ENCODE peak calls at places on chromosome 12, in four cellular contexts. One of them, this sample, is unnamed. For H3K4me1, the result is how much of the 10 kb centered on the place peaks cover.

GRCh38 chr12:102602549-102602948 is 122.2 kb upstream of the IGF1 start:
- DNase-seq in transverse colon: no peak
- DNase-seq in IMR-90: no peak
- DNase-seq in esophagus squamous epithelium: no peak
- DNase-seq in this sample: no peak

GRCh38 chr12:131721548-131721947 is 10.7 kb downstream of the SFSWAP start:
- DNase-seq in transverse colon: no peak
- DNase-seq in IMR-90: no peak
- DNase-seq in esophagus squamous epithelium: no peak
- DNase-seq in this sample: no peak

GRCh38 chr12:47602330-47602729 is 103.5 kb downstream of the RPAP3 start:
- DNase-seq in transverse colon: no peak
- DNase-seq in IMR-90: peak
- DNase-seq in esophagus squamous epithelium: no peak
- DNase-seq in this sample: no peak

GRCh38 chr12:11727133-11727664 is 77.7 kb downstream of the ETV6 start:
- DNase-seq in transverse colon: no peak
- DNase-seq in IMR-90: no peak
- DNase-seq in esophagus squamous epithelium: no peak
- DNase-seq in this sample: no peak

GRCh38 chr12:11695321-11695720 is 45.8 kb downstream of the ETV6 start:
- DNase-seq in transverse colon: no peak
- DNase-seq in IMR-90: peak
- DNase-seq in esophagus squamous epithelium: no peak
- DNase-seq in this sample: no peak

GRCh38 chr12:123991402-123991951 is 18.5 kb downstream of the ZNF664 start:
- DNase-seq in transverse colon: no peak
- DNase-seq in IMR-90: no peak
- DNase-seq in esophagus squamous epithelium: no peak
- DNase-seq in this sample: no peak

GRCh38 chr12:47947273-47947672 is 16.1 kb upstream of the TMEM106C start:
- DNase-seq in transverse colon: no peak
- DNase-seq in IMR-90: no peak
- DNase-seq in esophagus squamous epithelium: no peak
- DNase-seq in this sample: no peak

GRCh38 chr12:47797432-47797831 is 22.3 kb downstream of the HDAC7 start:
- DNase-seq in transverse colon: peak
- DNase-seq in IMR-90: no peak
- DNase-seq in esophagus squamous epithelium: no peak
- DNase-seq in this sample: peak

GRCh38 chr12:93419388-93420034 is 22.2 kb downstream of the UBE2N start:
- DNase-seq in transverse colon: no peak
- DNase-seq in IMR-90: peak
- DNase-seq in esophagus squamous epithelium: no peak
- DNase-seq in this sample: no peak

GRCh38 chr12:20367731-20368652 is at the start of gene PDE3A:
- DNase-seq in transverse colon: peak
- DNase-seq in IMR-90: peak
- DNase-seq in esophagus squamous epithelium: no peak
- DNase-seq in this sample: peak

GRCh38 chr12:130121246-130122005 is 40.8 kb upstream of the FZD10 start:
- DNase-seq in transverse colon: no peak
- DNase-seq in IMR-90: no peak
- DNase-seq in esophagus squamous epithelium: no peak
- DNase-seq in this sample: no peak

GRCh38 chr12:130576286-130576933 is 139.7 kb downstream of the RIMBP2 start:
- DNase-seq in transverse colon: no peak
- DNase-seq in IMR-90: no peak
- DNase-seq in esophagus squamous epithelium: no peak
- DNase-seq in this sample: no peak

GRCh38 chr12:62772556-62772955 is 162.4 kb downstream of the PPM1H start:
- DNase-seq in transverse colon: no peak
- DNase-seq in IMR-90: peak
- DNase-seq in esophagus squamous epithelium: no peak
- DNase-seq in this sample: no peak

GRCh38 chr12:69415471-69416275 is 54.5 kb upstream of the FRS2 start:
- DNase-seq in transverse colon: peak
- DNase-seq in IMR-90: peak
- DNase-seq in esophagus squamous epithelium: no peak
- DNase-seq in this sample: no peak

GRCh38 chr12:68222336-68222735 is 3.3 kb downstream of the IL26 start:
- DNase-seq in transverse colon: no peak
- DNase-seq in IMR-90: peak
- DNase-seq in esophagus squamous epithelium: no peak
- DNase-seq in this sample: no peak

GRCh38 chr12:91098942-91099341 is 12.4 kb downstream of the LUM start:
- DNase-seq in transverse colon: no peak
- DNase-seq in IMR-90: peak
- DNase-seq in esophagus squamous epithelium: no peak
- DNase-seq in this sample: no peak

GRCh38 chr12:5166976-5167375 is 123.3 kb downstream of the KCNA5 start:
- DNase-seq in transverse colon: no peak
- DNase-seq in IMR-90: peak
- DNase-seq in esophagus squamous epithelium: no peak
- DNase-seq in this sample: no peak

GRCh38 chr12:108268397-108268796 is 70.7 kb downstream of the CMKLR1 start:
- DNase-seq in transverse colon: no peak
- DNase-seq in IMR-90: no peak
- DNase-seq in esophagus squamous epithelium: no peak
- DNase-seq in this sample: no peak

GRCh38 chr12:62482769-62483168 is 16.1 kb downstream of the MON2 start:
- DNase-seq in transverse colon: no peak
- DNase-seq in IMR-90: no peak
- DNase-seq in esophagus squamous epithelium: no peak
- DNase-seq in this sample: no peak

GRCh38 chr12:91387461-91388134 is 205.0 kb upstream of the DCN start:
- DNase-seq in transverse colon: no peak
- DNase-seq in IMR-90: no peak
- DNase-seq in esophagus squamous epithelium: no peak
- DNase-seq in this sample: no peak

GRCh38 chr12:51959921-51960320 is 8.4 kb downstream of the ACVR1B start:
- DNase-seq in transverse colon: no peak
- DNase-seq in IMR-90: no peak
- DNase-seq in esophagus squamous epithelium: no peak
- DNase-seq in this sample: peak

GRCh38 chr12:19451196-19451595 is 11.9 kb downstream of the AEBP2 start:
- DNase-seq in transverse colon: no peak
- DNase-seq in IMR-90: peak
- DNase-seq in esophagus squamous epithelium: no peak
- DNase-seq in this sample: no peak

GRCh38 chr12:75641031-75641780 is 129.8 kb upstream of the KRR1 start:
- DNase-seq in transverse colon: peak
- DNase-seq in IMR-90: peak
- DNase-seq in esophagus squamous epithelium: no peak
- DNase-seq in this sample: no peak

GRCh38 chr12:28191690-28192089 is 1.4 kb downstream of the CCDC91 start:
- DNase-seq in transverse colon: peak
- DNase-seq in IMR-90: peak
- DNase-seq in esophagus squamous epithelium: no peak
- DNase-seq in this sample: no peak

GRCh38 chr12:116204169-116204568 is 73.3 kb downstream of the MED13L start:
- DNase-seq in transverse colon: no peak
- DNase-seq in IMR-90: no peak
- DNase-seq in esophagus squamous epithelium: no peak
- DNase-seq in this sample: no peak

GRCh38 chr12:30794591-30795409 is 40.0 kb upstream of the CAPRIN2 start:
- DNase-seq in transverse colon: no peak
- DNase-seq in IMR-90: peak
- DNase-seq in esophagus squamous epithelium: no peak
- DNase-seq in this sample: no peak

GRCh38 chr12:57262126-57262822 is 11.3 kb upstream of the STAC3 start:
- DNase-seq in transverse colon: no peak
- DNase-seq in IMR-90: no peak
- DNase-seq in esophagus squamous epithelium: no peak
- DNase-seq in this sample: no peak

GRCh38 chr12:29698756-29699155 is 85.0 kb downstream of the TMTC1 start:
- DNase-seq in transverse colon: no peak
- DNase-seq in IMR-90: no peak
- DNase-seq in esophagus squamous epithelium: no peak
- DNase-seq in this sample: no peak

GRCh38 chr12:116631619-116632018 is 72.4 kb downstream of the MAP1LC3B2 start:
- DNase-seq in transverse colon: no peak
- DNase-seq in IMR-90: no peak
- DNase-seq in esophagus squamous epithelium: no peak
- DNase-seq in this sample: no peak

GRCh38 chr12:89098390-89099102 is 253.8 kb downstream of the DUSP6 start:
- DNase-seq in transverse colon: no peak
- DNase-seq in IMR-90: peak
- DNase-seq in esophagus squamous epithelium: no peak
- DNase-seq in this sample: peak

GRCh38 chr12:97276621-97277020 is 186.0 kb upstream of the RMST start:
- DNase-seq in transverse colon: no peak
- DNase-seq in IMR-90: no peak
- DNase-seq in esophagus squamous epithelium: no peak
- DNase-seq in this sample: no peak

DNA sequence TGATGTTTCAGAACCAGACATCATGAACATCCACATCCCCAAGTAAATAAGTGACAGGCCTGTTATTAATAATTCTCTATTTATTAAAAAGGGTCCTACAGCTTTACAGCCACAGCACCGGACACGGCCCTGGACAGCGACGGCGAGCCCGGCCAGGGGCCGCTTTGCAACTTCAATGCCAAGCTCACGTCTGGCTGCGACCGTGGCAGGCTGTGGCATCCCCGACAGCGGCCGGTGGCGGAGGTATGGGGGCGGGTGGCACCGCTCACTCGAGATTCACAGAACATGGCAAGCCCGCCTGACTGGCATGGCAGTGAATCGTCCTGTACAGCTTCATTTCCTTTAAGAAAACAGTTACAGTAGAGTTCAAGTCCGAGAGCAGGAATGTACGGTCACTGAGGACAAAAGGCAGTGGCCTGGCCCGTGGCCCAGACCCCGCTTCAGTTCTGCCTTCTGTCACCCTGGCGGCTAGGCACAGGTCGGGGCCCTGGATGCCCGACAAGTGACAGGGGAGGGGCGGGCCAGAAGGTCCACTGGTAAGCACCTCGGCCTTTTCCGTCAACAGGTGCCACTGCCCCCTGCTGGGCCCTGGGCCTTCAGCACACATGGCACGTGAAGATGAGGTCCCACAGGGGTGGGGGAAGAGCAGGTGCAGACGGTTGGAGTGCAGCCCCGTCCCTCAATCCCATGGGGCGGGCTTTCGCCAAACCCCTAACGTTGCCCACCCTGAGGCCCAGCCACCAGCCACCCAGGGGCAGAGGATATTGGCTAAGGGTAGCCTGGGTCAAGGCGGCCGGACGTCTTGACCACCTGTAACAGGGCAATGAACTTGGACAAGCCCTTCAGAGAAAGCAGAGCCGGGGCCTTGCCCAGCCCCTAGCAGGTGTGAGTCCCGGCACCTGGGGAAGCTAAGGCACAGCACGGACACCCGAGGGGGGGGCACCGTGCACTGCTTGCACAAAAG is 30.3 kb downstream of the HIP1R start:
- DNase-seq in transverse colon: no peak
- DNase-seq in IMR-90: no peak
- DNase-seq in esophagus squamous epithelium: no peak
- DNase-seq in this sample: peak
- TF ChIP-seq POLR2A in transverse colon: no peak
- TF ChIP-seq POLR2A in IMR-90: no peak
- TF ChIP-seq POLR2A in esophagus squamous epithelium: no peak
- TF ChIP-seq POLR2A in this sample: no peak

GRCh38 chr12:72278894-72279293 is 6.7 kb downstream of the TRHDE start:
- DNase-seq in transverse colon: no peak
- DNase-seq in IMR-90: no peak
- DNase-seq in esophagus squamous epithelium: no peak
- DNase-seq in this sample: no peak
- H3K4me1 ChIP-seq in transverse colon: under half
- H3K4me1 ChIP-seq in IMR-90: under half
- H3K4me1 ChIP-seq in esophagus squamous epithelium: under half
- H3K4me1 ChIP-seq in this sample: under half

GRCh38 chr12:81450920-81451739 is 308.0 kb downstream of the PPFIA2 start:
- DNase-seq in transverse colon: no peak
- DNase-seq in IMR-90: peak
- DNase-seq in esophagus squamous epithelium: no peak
- DNase-seq in this sample: no peak
- H3K4me3 ChIP-seq in transverse colon: no peak
- H3K4me3 ChIP-seq in IMR-90: no peak
- H3K4me3 ChIP-seq in esophagus squamous epithelium: no peak
- H3K4me3 ChIP-seq in this sample: no peak

GRCh38 chr12:46367351-46368029 is 5.1 kb downstream of the SLC38A2 start:
- DNase-seq in transverse colon: no peak
- DNase-seq in IMR-90: no peak
- DNase-seq in esophagus squamous epithelium: no peak
- DNase-seq in this sample: no peak
- TF ChIP-seq POLR2A in transverse colon: no peak
- TF ChIP-seq POLR2A in IMR-90: no peak
- TF ChIP-seq POLR2A in esophagus squamous epithelium: no peak
- TF ChIP-seq POLR2A in this sample: peak

GRCh38 chr12:15151141-15152091 is 69.8 kb downstream of the RERG start:
- DNase-seq in transverse colon: no peak
- DNase-seq in IMR-90: no peak
- DNase-seq in esophagus squamous epithelium: no peak
- DNase-seq in this sample: no peak
- H3K4me1 ChIP-seq in transverse colon: under half
- H3K4me1 ChIP-seq in IMR-90: under half
- H3K4me1 ChIP-seq in esophagus squamous epithelium: under half
- H3K4me1 ChIP-seq in this sample: under half

This sample was measured in right lobe of liver.